ENCODE peak calls at places on chromosomes 5 and 9, in eight cellular contexts. C is spleen, X is neural progenitor cell, P is A673, J is cardiac muscle cell, M is choroid plexus epithelial cell, E is heart left ventricle, V is dorsolateral prefrontal cortex. K is an unnamed sample.
A peak's percentile ranks its signal among the peaks of the same experiment; 100 is the strongest.

GRCh38 chr5:10863763-10864383 is 102.8 kb upstream of the DAP start:
- DNase-seq in M (peak; percentile 69), P (peak; percentile 68), V (peak; percentile 28), E (peak; percentile 44), X (peak; percentile 65), C (no peak), J (peak; percentile 44), K (peak; percentile 33)

GRCh38 chr5:91641730-91642350 is 258.7 kb upstream of the ARRDC3 start:
- DNase-seq in M (peak; percentile 71), J (peak; percentile 48), E (no peak), V (no peak), C (no peak), P (peak; percentile 77), X (peak; percentile 60), K (peak; percentile 75)

GRCh38 chr9:95094002-95094401 is 223.5 kb downstream of the FANCC start:
- DNase-seq in M (no peak), J (no peak), V (no peak), E (no peak), P (no peak), X (no peak), C (no peak), K (no peak)

GRCh38 chr9:97714435-97714834 is 17.3 kb upstream of the XPA start:
- DNase-seq in C (no peak), E (no peak), P (no peak), V (no peak), M (peak; percentile 54), J (no peak), X (no peak), K (peak; percentile 33)

GRCh38 chr9:86082870-86083269 is 16.5 kb downstream of the GOLM1 start:
- DNase-seq in J (no peak), V (no peak), P (peak; percentile 91), E (no peak), C (no peak), X (no peak), M (peak; percentile 69), K (peak; percentile 81)

GRCh38 chr9:87157366-87158031 is 210.2 kb upstream of the GAS1 start:
- DNase-seq in M (no peak), C (no peak), J (no peak), P (no peak), X (no peak), E (no peak), V (no peak), K (no peak)

GRCh38 chr9:72947987-72948465 is 4.8 kb downstream of the ALDH1A1 start:
- DNase-seq in P (no peak), C (no peak), M (no peak), J (no peak), X (no peak), V (no peak), E (no peak), K (no peak)

GRCh38 chr9:36154213-36154952 is 14.8 kb upstream of the CCIN start:
- DNase-seq in M (peak; percentile 68), E (peak; percentile 49), J (peak; percentile 16), V (peak; percentile 58), C (no peak), P (peak; percentile 54), X (no peak), K (peak; percentile 79)

GRCh38 chr9:98921740-98922139 is 22.0 kb upstream of the COL15A1 start:
- DNase-seq in E (no peak), M (no peak), P (no peak), X (no peak), C (no peak), V (no peak), J (no peak), K (no peak)

GRCh38 chr9:98924971-98925820 is 18.5 kb upstream of the COL15A1 start:
- DNase-seq in J (no peak), V (no peak), E (no peak), X (no peak), C (no peak), M (no peak), P (no peak), K (no peak)

GRCh38 chr9:98923724-98924123 is 20.0 kb upstream of the COL15A1 start:
- DNase-seq in E (no peak), V (no peak), J (no peak), C (no peak), X (peak; percentile 49), M (no peak), P (no peak), K (no peak)

GRCh38 chr9:98926016-98926415 is 17.7 kb upstream of the COL15A1 start:
- DNase-seq in P (no peak), E (no peak), M (peak; percentile 41), C (no peak), J (no peak), X (no peak), V (no peak), K (peak; percentile 56)

DNA sequence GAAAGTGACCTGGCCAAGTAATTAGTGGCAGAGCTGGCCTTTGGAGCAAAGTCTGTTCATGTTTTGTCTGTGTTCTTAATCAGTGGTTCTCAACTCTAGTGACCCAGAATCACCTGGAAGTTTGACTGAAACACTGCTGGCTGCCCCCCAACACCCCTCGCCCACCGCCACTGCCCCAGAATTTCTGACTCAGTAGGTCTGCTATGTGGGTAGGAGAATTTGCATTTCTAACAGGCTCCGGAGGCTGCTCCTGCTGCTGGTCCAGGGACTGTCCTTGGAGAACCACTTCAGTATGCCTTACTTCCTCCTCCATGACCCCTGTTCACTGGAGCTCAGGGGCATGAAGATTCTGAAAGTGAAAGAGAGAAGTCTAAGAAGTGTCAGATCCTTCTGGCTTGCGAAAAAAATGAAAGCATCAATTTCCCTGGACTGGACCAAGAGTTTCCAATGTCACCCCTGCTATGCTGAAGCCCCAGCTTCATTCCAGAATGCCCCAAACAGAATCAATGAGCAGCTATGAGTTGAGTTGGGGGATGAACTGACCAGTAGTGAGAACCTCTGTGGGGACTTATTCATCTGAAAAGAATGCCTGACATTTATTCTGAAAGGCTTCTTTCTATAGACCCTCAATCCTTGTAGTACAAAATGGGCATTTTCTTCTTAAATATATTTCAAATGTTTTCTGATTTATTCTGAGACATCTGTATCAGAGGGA is 20.8 kb upstream of the COL15A1 start:
- DNase-seq in V (no peak), X (no peak), E (no peak), J (no peak), C (no peak), M (peak; percentile 48), P (no peak), K (peak; percentile 43)
- H3K4me3 ChIP-seq in V (no peak overlapping the region), X (no peak overlapping the region), E (no peak overlapping the region), J (no peak overlapping the region), C (no peak overlapping the region), M (no peak overlapping the region), P (no peak overlapping the region), K (no peak overlapping the region)

GRCh38 chr5:166382031-166382430 is 1909.4 kb upstream of the WWC1 start:
- DNase-seq in E (no peak), M (no peak), V (no peak), X (peak; percentile 9), P (no peak), J (no peak), C (no peak), K (no peak)
- TF ChIP-seq CTCF in E (no peak), M (peak; percentile 3), V (no peak), X (peak; percentile 34), P (no peak), J (no peak), C (no peak), K (no peak)

GRCh38 chr5:163506726-163507125 is 1.3 kb downstream of the MAT2B start:
- DNase-seq in P (no peak), V (no peak), J (no peak), X (no peak), E (no peak), C (no peak), M (peak; percentile 58), K (peak; percentile 47)

GRCh38 chr5:163504091-163504931 is 1.1 kb upstream of the MAT2B start:
- DNase-seq in J (peak; percentile 56), P (peak; percentile 52), X (peak; percentile 55), M (peak; percentile 69), V (peak; percentile 22), C (peak; percentile 80), E (peak; percentile 46), K (peak; percentile 78)

GRCh38 chr5:163505475-163506457 is at the start of gene MAT2B:
- DNase-seq in J (peak; percentile 99), C (peak; percentile 99), X (peak; percentile 98), P (peak; percentile 95), V (peak; percentile 94), M (peak; percentile 95), E (peak; percentile 97), K (peak; percentile 96)

GRCh38 chr5:163505049-163505474 is 357 bp upstream of the MAT2B start:
- DNase-seq in V (no peak), X (no peak), P (no peak), C (peak; percentile 70), M (no peak), J (no peak), E (peak; percentile 24), K (no peak)

DNA sequence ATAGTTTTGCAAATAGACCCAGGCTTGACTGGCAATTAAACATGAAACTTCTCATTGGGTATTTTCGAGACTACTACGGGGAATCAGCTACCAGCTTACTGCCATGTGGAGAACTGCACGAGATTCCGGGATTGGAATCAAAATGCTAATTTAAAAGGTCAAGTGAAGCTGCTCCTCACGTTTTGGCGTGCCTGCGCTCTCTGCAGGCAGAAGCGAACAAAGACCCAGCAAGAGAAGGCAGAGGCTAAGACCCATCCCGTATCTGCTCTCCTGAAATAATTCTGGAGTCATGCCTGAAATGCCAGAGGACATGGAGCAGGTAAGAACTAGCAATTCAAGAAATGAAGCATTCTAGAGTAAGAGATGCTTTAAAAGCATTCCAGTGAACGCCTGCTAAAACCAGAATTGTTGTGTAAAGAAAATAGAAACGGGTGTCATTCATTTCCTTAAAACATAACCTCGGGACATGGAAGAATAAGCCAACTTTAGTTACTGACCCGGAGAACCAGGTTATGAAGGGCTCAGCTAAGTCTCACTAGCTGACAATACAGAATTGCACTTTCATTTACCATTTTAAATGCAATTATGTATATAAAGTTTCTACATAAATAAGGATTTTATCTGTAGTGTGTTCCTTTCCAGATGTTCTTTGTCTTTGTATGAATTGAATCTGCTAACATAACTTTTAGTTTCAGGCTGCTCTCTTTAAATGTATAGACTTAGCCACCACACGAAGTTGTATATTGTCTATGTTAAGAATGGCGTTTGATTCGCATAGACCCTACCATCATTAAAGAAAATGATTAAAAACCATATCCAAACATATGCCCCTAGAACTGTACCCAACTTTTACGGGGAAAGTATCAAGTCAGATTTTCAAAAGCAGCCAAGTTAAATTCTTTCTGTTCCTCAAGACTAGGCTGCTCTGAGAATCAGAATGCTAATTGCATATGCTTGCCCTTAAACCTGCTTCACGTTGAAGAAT is 2.0 kb upstream of the MAT2B start:
- DNase-seq in E (peak; percentile 72), V (peak; percentile 17), J (peak; percentile 79), P (peak; percentile 91), X (peak; percentile 74), C (peak; percentile 75), M (peak; percentile 82), K (peak; percentile 80)
- H3K4me3 ChIP-seq in E (peak overlapping the region; percentile 89), V (peak overlapping the region; percentile 93), J (peak overlapping the region; percentile 85), P (peak overlapping the region; percentile 84), X (peak overlapping the region; percentile 90), C (peak overlapping the region; percentile 32), M (peak overlapping the region; percentile 61), K (peak overlapping the region; percentile 63)

GRCh38 chr9:12659220-12659619 is 34.0 kb upstream of the TYRP1 start:
- DNase-seq in M (no peak), J (no peak), C (no peak), E (no peak), X (no peak), P (no peak), V (no peak), K (no peak)

GRCh38 chr9:12658531-12659209 is 34.5 kb upstream of the TYRP1 start:
- DNase-seq in P (no peak), E (no peak), C (peak; percentile 62), V (no peak), M (no peak), J (no peak), X (no peak), K (no peak)

GRCh38 chr9:12657998-12658397 is 35.2 kb upstream of the TYRP1 start:
- DNase-seq in X (no peak), P (no peak), J (no peak), C (peak; percentile 42), E (no peak), V (no peak), M (no peak), K (no peak)

GRCh38 chr9:12656803-12657202 is 36.4 kb upstream of the TYRP1 start:
- DNase-seq in J (no peak), E (no peak), X (no peak), P (no peak), M (no peak), C (no peak), V (no peak), K (no peak)

GRCh38 chr9:12657233-12657632 is 36.0 kb upstream of the TYRP1 start:
- DNase-seq in P (no peak), J (no peak), X (no peak), E (no peak), C (no peak), M (no peak), V (no peak), K (no peak)
- TF ChIP-seq CTCF in P (no peak), J (no peak), X (no peak), E (no peak), C (no peak), M (no peak), V (no peak), K (no peak)